ENCODE peak calls at places on chromosomes 13 and 19, in five cellular contexts. K is H9, E is neuronal stem cell, R is mesenchymal stem cell, M is H1. W is an unnamed sample.
A peak's percentile ranks its signal among the peaks of the same experiment; 100 is the strongest.

GRCh38 chr13:96817336-96817941 is 176.8 kb downstream of the OXGR1 start:
- DNase-seq in K (no peak), E (peak; percentile 23), R (peak; percentile 43), M (no peak), W (peak; percentile 57)

GRCh38 chr19:30122431-30122830 is 180.4 kb downstream of the URI1 start:
- DNase-seq in K (no peak), E (no peak), R (no peak), M (no peak), W (no peak)

GRCh38 chr13:111853766-111854165 is 213.2 kb upstream of the SOX1 start:
- DNase-seq in K (no peak), E (no peak), R (no peak), M (no peak), W (no peak)

GRCh38 chr13:30423891-30424290 is 1.6 kb downstream of the UBE2L5 start:
- DNase-seq in K (no peak), E (no peak), R (no peak), M (no peak), W (no peak)

GRCh38 chr19:9914315-9915207 is 21.8 kb downstream of the OLFM2 start:
- DNase-seq in K (peak; percentile 87), E (peak; percentile 79), R (peak; percentile 87), M (no peak), W (peak; percentile 56)

GRCh38 chr19:14472202-14472961 is 2.8 kb downstream of the PTGER1 start:
- DNase-seq in K (peak; percentile 86), E (peak; percentile 74), R (peak; percentile 66), M (no peak), W (peak; percentile 35)

GRCh38 chr19:51564791-51565190 is 6.3 kb upstream of the ZNF175 start:
- DNase-seq in K (peak; percentile 51), E (no peak), R (no peak), M (no peak), W (no peak)

GRCh38 chr19:23991170-23991569 is 76.5 kb downstream of the ZNF726 start:
- DNase-seq in K (no peak), E (no peak), R (no peak), M (no peak), W (peak; percentile 33)

GRCh38 chr13:72953391-72953960 is 105.3 kb upstream of the KLF5 start:
- DNase-seq in K (no peak), E (no peak), R (no peak), M (no peak), W (peak; percentile 99)

GRCh38 chr19:36113895-36114762 is 546 bp downstream of the POLR2I start:
- DNase-seq in K (peak; percentile 64), E (no peak), R (peak; percentile 71), M (no peak), W (peak; percentile 8)

GRCh38 chr13:59356607-59357006 is 807.1 kb downstream of the DIAPH3 start:
- DNase-seq in K (no peak), E (no peak), R (peak; percentile 47), M (no peak), W (no peak)

GRCh38 chr13:51451467-51452390 is 1.1 kb downstream of the INTS6 start:
- DNase-seq in K (peak; percentile 78), E (peak; percentile 70), R (peak; percentile 74), M (peak; percentile 29), W (peak; percentile 59)

GRCh38 chr13:29131159-29131558 is 311.0 kb downstream of the MTUS2 start:
- DNase-seq in K (no peak), E (no peak), R (no peak), M (no peak), W (no peak)

GRCh38 chr19:16378291-16378889 is 53.8 kb downstream of the KLF2 start:
- DNase-seq in K (no peak), E (no peak), R (no peak), M (no peak), W (no peak)

GRCh38 chr19:16037424-16038195 is 38.7 kb upstream of the TPM4 start:
- DNase-seq in K (no peak), E (no peak), R (no peak), M (no peak), W (no peak)

GRCh38 chr13:33140161-33140560 is 123.9 kb downstream of the KL start:
- DNase-seq in K (no peak), E (no peak), R (no peak), M (no peak), W (no peak)

GRCh38 chr19:19482785-19483625 is 32.3 kb downstream of the TSSK6 start:
- DNase-seq in K (no peak), E (no peak), R (no peak), M (no peak), W (no peak)

GRCh38 chr19:46620267-46620666 is 4.6 kb downstream of the PTGIR start:
- DNase-seq in K (no peak), E (no peak), R (no peak), M (no peak), W (no peak)

GRCh38 chr13:50509167-50509566 is 334.3 kb downstream of the DLEU7 start:
- DNase-seq in K (no peak), E (no peak), R (no peak), M (no peak), W (no peak)

GRCh38 chr13:92900455-92900854 is 326.2 kb upstream of the GPC6 start:
- DNase-seq in K (no peak), E (no peak), R (peak; percentile 33), M (no peak), W (no peak)

GRCh38 chr19:38710928-38711725 is 33.1 kb downstream of the CAPN12 start:
- DNase-seq in K (no peak), E (no peak), R (peak; percentile 61), M (no peak), W (no peak)

GRCh38 chr19:947707-948533 is 22.1 kb downstream of the ARID3A start:
- DNase-seq in K (no peak), E (no peak), R (no peak), M (no peak), W (peak; percentile 68)

GRCh38 chr13:72643339-72643989 is 84.0 kb downstream of the MZT1 start:
- DNase-seq in K (no peak), E (no peak), R (peak; percentile 51), M (no peak), W (peak; percentile 85)

GRCh38 chr13:83215627-83216026 is 666.6 kb downstream of the SLITRK1 start:
- DNase-seq in K (no peak), E (no peak), R (peak; percentile 52), M (no peak), W (no peak)

GRCh38 chr13:91132381-91132780 is 215.1 kb upstream of the MIR17HG start:
- DNase-seq in K (no peak), E (no peak), R (no peak), M (no peak), W (no peak)

GRCh38 chr13:91127995-91128394 is 219.5 kb upstream of the MIR17HG start:
- DNase-seq in K (no peak), E (no peak), R (no peak), M (no peak), W (no peak)

GRCh38 chr13:91122766-91123165 is 224.7 kb upstream of the MIR17HG start:
- DNase-seq in K (no peak), E (no peak), R (no peak), M (no peak), W (no peak)

GRCh38 chr13:91123456-91124127 is 223.9 kb upstream of the MIR17HG start:
- DNase-seq in K (no peak), E (no peak), R (peak; percentile 24), M (no peak), W (peak; percentile 26)

GRCh38 chr13:91126806-91127205 is 220.7 kb upstream of the MIR17HG start:
- DNase-seq in K (no peak), E (no peak), R (peak; percentile 6), M (no peak), W (no peak)
- H2BK12ac ChIP-seq in K (no peak overlapping the region), E (no peak overlapping the region), R (no peak overlapping the region), M (no peak overlapping the region), W (no peak overlapping the region)

DNA sequence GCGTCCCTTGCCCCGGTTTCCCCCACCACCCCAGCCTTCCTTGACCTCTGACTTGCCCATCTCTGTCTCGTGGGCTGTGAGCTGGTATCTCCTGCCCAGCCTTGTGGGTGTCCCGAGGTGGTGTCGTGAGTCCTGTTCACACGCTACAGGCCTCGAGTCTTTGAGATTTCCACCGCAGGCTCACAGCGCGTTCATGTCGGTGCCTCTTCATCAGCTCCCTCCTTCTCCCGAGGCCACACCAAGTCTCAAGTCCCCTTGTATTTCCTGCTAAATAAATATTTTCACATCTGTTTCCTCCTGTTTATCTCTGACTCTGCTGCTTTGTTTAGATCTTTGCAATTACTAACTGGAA is 130.3 kb upstream of the RNF113B start:
- DNase-seq in K (no peak), E (no peak), R (peak; percentile 92), M (no peak), W (no peak)
- H3K79me1 ChIP-seq in K (peaks cover 3% of the 10 kb centered on the region), E (peaks cover 4% of the 10 kb centered on the region), R (peaks cover 24% of the 10 kb centered on the region), M (peaks cover 4% of the 10 kb centered on the region), W (no peaks in the 10 kb centered on the region)

GRCh38 chr13:65026505-65026904 is 2203.6 kb downstream of the PCDH9 start:
- DNase-seq in K (no peak), E (no peak), R (no peak), M (no peak), W (no peak)
- H2BK12ac ChIP-seq in K (no peak overlapping the region), E (no peak overlapping the region), R (no peak overlapping the region), M (no peak overlapping the region), W (no peak overlapping the region)

DNA sequence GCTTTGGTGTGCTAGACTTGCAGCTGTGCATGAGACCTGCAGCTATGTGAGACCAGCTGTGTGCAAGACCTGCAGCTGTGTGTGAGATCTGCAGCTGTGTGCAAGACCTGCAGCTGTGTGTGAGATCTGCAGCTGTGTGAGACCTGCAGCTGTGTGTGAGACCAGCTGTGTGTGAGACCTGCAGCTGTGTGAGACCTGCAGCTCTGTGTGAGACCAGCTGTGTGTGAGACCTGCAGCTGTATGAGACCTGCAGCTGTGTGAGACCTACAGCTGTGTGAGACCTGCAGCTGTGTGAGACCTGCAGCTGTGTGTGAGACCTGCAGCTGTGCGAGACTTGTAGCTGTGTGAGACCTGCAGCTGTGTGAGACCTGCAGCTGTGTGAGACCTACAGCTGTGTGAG is 6.7 kb upstream of the DCUN1D2 start:
- DNase-seq in K (no peak), E (no peak), R (no peak), M (no peak), W (no peak)
- H3K79me1 ChIP-seq in K (no peaks in the 10 kb centered on the region), E (peaks cover 9% of the 10 kb centered on the region), R (peaks cover 20% of the 10 kb centered on the region), M (peaks cover 10% of the 10 kb centered on the region), W (peaks cover 2% of the 10 kb centered on the region)

DNA sequence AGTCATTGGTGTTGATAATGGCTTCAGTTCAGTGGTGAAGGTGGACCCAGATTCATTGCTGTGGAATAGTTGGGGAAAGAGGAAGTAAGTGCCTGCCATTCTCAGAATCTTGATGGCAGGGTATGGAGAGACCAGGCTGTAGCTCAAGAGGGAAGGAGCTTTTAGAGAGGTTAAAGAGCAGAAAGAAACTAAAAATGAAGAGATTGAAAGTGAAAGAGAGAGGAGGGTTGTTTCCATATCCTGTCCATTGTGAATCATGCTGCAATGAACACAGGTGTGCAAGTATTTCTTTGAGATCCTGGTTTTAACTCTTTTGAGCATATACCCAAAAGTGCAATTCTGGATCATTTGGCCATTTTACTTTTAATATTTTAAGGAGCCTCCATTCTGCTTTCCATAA is 12.5 kb downstream of the GJB6 start:
- DNase-seq in K (no peak), E (no peak), R (no peak), M (no peak), W (no peak)
- H2BK12ac ChIP-seq in K (no peak overlapping the region), E (no peak overlapping the region), R (no peak overlapping the region), M (no peak overlapping the region), W (no peak overlapping the region)

GRCh38 chr19:31308781-31309180 is 40.5 kb downstream of the TSHZ3 start:
- DNase-seq in K (no peak), E (no peak), R (no peak), M (no peak), W (no peak)
- H3K79me1 ChIP-seq in K (no peaks in the 10 kb centered on the region), E (no peaks in the 10 kb centered on the region), R (peaks cover 47% of the 10 kb centered on the region), M (peaks cover under 1% of the 10 kb centered on the region), W (no peaks in the 10 kb centered on the region)

W was measured in trophoblast cell.